ENCODE peak calls at places on chromosomes 12 and 14, in nine cellular contexts. S is upper lobe of right lung; W is effector memory CD4-positive, alpha-beta T cell; R is body of pancreas; Y is fibroblast of pulmonary artery; I is neuronal stem cell; G is CD8-positive, alpha-beta memory T cell; C is gastrocnemius medialis; T is AG04450. U is an unnamed sample.

GRCh38 chr14:49796025-49796424 is 28.1 kb downstream of the KLHDC2 start:
- DNase-seq in S (no peak), W (no peak), R (no peak), Y (no peak), I (no peak), G (no peak), C (no peak), T (no peak), U (no peak)

GRCh38 chr14:92473261-92473946 is 40.2 kb upstream of the RIN3 start:
- DNase-seq in S (no peak), W (no peak), R (no peak), Y (peak), I (no peak), G (no peak), C (peak), T (no peak), U (peak)

GRCh38 chr12:107404981-107405380 is 280.6 kb upstream of the PWP1 start:
- DNase-seq in S (no peak), W (no peak), R (no peak), Y (peak), I (no peak), G (no peak), C (no peak), T (no peak), U (no peak)

GRCh38 chr14:97219356-97220017 is 422.3 kb downstream of the VRK1 start:
- DNase-seq in S (no peak), W (no peak), R (no peak), Y (no peak), I (no peak), G (peak), C (no peak), T (no peak), U (no peak)

GRCh38 chr14:88248606-88249005 is 74.5 kb downstream of the KCNK10 start:
- DNase-seq in S (no peak), W (no peak), R (no peak), Y (peak), I (no peak), G (no peak), C (no peak), T (no peak), U (no peak)

GRCh38 chr14:29757188-29757680 is 170.4 kb downstream of the PRKD1 start:
- DNase-seq in S (no peak), W (no peak), R (no peak), Y (no peak), I (no peak), G (no peak), C (no peak), T (no peak), U (no peak)

GRCh38 chr12:39620664-39621658 is 1.4 kb upstream of the ABCD2 start:
- DNase-seq in S (no peak), W (no peak), R (no peak), Y (peak), I (no peak), G (peak), C (no peak), T (no peak), U (no peak)

GRCh38 chr12:66314278-66314677 is 12.0 kb downstream of the HELB start:
- DNase-seq in S (no peak), W (no peak), R (no peak), Y (no peak), I (no peak), G (no peak), C (no peak), T (no peak), U (no peak)

GRCh38 chr14:93789366-93790130 is 1.3 kb upstream of the PRIMA1 start:
- DNase-seq in S (no peak), W (no peak), R (no peak), Y (no peak), I (peak), G (no peak), C (no peak), T (no peak), U (no peak)

GRCh38 chr14:84976805-84977204 is 553.1 kb upstream of the FLRT2 start:
- DNase-seq in S (no peak), W (no peak), R (no peak), Y (no peak), I (no peak), G (no peak), C (no peak), T (no peak), U (no peak)

GRCh38 chr12:103583008-103583407 is 4.1 kb upstream of the STAB2 start:
- DNase-seq in S (no peak), W (no peak), R (no peak), Y (no peak), I (no peak), G (no peak), C (no peak), T (no peak), U (no peak)

GRCh38 chr12:103751600-103751999 is 89.4 kb downstream of the NT5DC3 start:
- DNase-seq in S (no peak), W (no peak), R (no peak), Y (peak), I (no peak), G (no peak), C (no peak), T (no peak), U (no peak)

GRCh38 chr12:11499802-11500201 is 104.4 kb upstream of the PRB2 start:
- DNase-seq in S (no peak), W (no peak), R (no peak), Y (no peak), I (no peak), G (no peak), C (no peak), T (no peak), U (no peak)

GRCh38 chr12:30985814-30986452 is 59.4 kb downstream of the TSPAN11 start:
- DNase-seq in S (peak), W (no peak), R (peak), Y (peak), I (peak), G (no peak), C (no peak), T (no peak), U (peak)

DNA sequence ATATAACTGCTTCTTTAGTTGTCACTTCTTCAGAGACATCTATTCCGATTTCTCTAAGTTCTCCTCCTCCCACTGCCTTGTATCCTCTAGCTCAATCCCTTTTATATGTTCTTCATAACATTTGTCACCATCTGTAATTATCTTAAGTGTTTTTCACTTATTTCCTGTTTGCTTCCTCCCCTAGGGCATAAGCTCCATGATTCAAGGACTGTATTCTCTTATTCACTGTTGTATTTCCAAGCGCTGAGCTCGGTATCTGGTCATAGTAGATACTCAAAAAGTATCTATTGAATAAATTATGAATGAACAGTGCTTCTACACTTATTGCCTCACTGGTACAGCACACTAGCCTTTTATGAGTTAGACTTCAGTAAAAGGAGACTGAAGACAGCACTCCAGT is 109.0 kb upstream of the TMPO start:
- DNase-seq in S (no peak), W (no peak), R (no peak), Y (no peak), I (no peak), G (no peak), C (no peak), T (no peak), U (no peak)
- H3K4me3 ChIP-seq in S (no peak), W (no peak), R (no peak), Y (no peak), I (no peak), G (no peak), C (no peak), T (no peak), U (no peak)

DNA sequence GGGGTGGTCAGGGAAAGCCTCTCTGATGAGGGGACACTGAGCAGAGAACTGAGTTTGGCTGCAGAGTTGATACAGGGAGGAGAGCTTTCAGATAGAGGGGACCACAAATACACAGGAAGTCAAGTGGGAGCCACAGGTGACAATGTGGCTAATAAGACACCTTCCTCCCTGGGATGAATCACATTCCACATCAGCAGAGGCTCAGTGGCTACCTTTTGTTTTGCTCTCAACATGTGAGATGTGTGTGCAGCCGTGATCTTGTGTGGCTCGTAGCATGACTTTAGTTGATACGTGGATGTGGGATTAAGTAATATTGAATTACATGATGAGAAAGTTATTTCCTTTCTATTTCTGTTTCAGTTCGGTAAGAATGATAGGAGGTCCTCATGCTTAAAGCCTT is 7.5 kb downstream of the CRADD start:
- DNase-seq in S (no peak), W (no peak), R (no peak), Y (peak), I (no peak), G (no peak), C (no peak), T (no peak), U (no peak)
- H3K4me3 ChIP-seq in S (no peak), W (no peak), R (no peak), Y (no peak), I (no peak), G (no peak), C (no peak), T (no peak), U (no peak)

GRCh38 chr14:34020014-34020413 is 69.1 kb upstream of the EGLN3 start:
- DNase-seq in S (no peak), W (no peak), R (no peak), Y (no peak), I (no peak), G (no peak), C (peak), T (no peak), U (no peak)

GRCh38 chr14:34014936-34015335 is 64.1 kb upstream of the EGLN3 start:
- DNase-seq in S (no peak), W (no peak), R (no peak), Y (no peak), I (no peak), G (no peak), C (no peak), T (no peak), U (no peak)

GRCh38 chr14:34018125-34018524 is 67.3 kb upstream of the EGLN3 start:
- DNase-seq in S (no peak), W (no peak), R (no peak), Y (no peak), I (no peak), G (peak), C (no peak), T (no peak), U (no peak)

GRCh38 chr14:34021096-34021495 is 70.2 kb upstream of the EGLN3 start:
- DNase-seq in S (no peak), W (no peak), R (no peak), Y (no peak), I (no peak), G (no peak), C (no peak), T (no peak), U (no peak)

GRCh38 chr14:34018564-34019244 is 67.8 kb upstream of the EGLN3 start:
- DNase-seq in S (no peak), W (no peak), R (no peak), Y (peak), I (no peak), G (peak), C (peak), T (no peak), U (no peak)
- H3K4me3 ChIP-seq in S (no peak), W (peak), R (no peak), Y (peak), I (no peak), G (peak), C (peak), T (no peak), U (no peak)

GRCh38 chr12:50598321-50598862 is 93.6 kb downstream of the DIP2B start:
- DNase-seq in S (no peak), W (no peak), R (no peak), Y (peak), I (no peak), G (no peak), C (no peak), T (no peak), U (peak)
- H3K4me3 ChIP-seq in S (no peak), W (no peak), R (no peak), Y (no peak), I (no peak), G (no peak), C (no peak), T (no peak), U (no peak)

GRCh38 chr12:26832817-26833691 is at the start of gene ITPR2:
- DNase-seq in S (peak), W (peak), R (peak), Y (peak), I (peak), G (peak), C (peak), T (no peak), U (peak)

GRCh38 chr12:26830783-26831601 is 2.0 kb downstream of the ITPR2 start:
- DNase-seq in S (no peak), W (no peak), R (peak), Y (no peak), I (no peak), G (no peak), C (no peak), T (no peak), U (peak)

GRCh38 chr12:26831959-26832816 is 806 bp downstream of the ITPR2 start:
- DNase-seq in S (peak), W (peak), R (peak), Y (peak), I (peak), G (peak), C (peak), T (no peak), U (peak)

GRCh38 chr12:26828315-26828714 is 4.7 kb downstream of the ITPR2 start:
- DNase-seq in S (no peak), W (no peak), R (no peak), Y (no peak), I (no peak), G (no peak), C (no peak), T (no peak), U (no peak)

DNA sequence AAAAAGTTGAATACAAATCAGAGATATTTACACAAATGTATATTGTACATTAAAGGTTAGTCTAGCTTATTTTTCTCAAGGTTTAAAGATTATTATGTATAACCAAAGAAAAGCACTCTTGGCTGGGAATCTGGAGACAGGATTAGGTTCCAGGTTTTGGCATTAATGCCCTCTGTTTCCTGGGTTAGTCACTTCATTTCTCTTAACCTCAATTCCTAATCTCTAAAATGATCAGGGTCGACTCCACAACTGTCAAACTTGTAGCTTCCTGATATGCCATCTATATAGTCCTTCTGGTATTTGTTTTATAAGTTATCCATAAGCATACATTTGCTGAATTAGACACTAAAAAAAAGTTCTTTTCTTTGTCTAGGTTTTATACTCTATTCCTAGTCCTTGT is 2.6 kb downstream of the ITPR2 start:
- DNase-seq in S (no peak), W (no peak), R (no peak), Y (no peak), I (no peak), G (no peak), C (no peak), T (no peak), U (no peak)
- H3K4me3 ChIP-seq in S (peak), W (no peak), R (no peak), Y (peak), I (no peak), G (no peak), C (no peak), T (no peak), U (no peak)

GRCh38 chr12:55715833-55716581 is at the start of gene BLOC1S1:
- DNase-seq in S (peak), W (peak), R (peak), Y (peak), I (peak), G (peak), C (peak), T (peak), U (peak)

GRCh38 chr12:55716582-55717396 is 943 bp downstream of the BLOC1S1 start:
- DNase-seq in S (no peak), W (no peak), R (no peak), Y (no peak), I (no peak), G (no peak), C (no peak), T (no peak), U (no peak)

GRCh38 chr12:55718020-55718419 is 2.2 kb upstream of the RDH5 start:
- DNase-seq in S (no peak), W (no peak), R (no peak), Y (no peak), I (no peak), G (no peak), C (no peak), T (no peak), U (no peak)

GRCh38 chr12:55718650-55719275 is 1.4 kb upstream of the RDH5 start:
- DNase-seq in S (no peak), W (no peak), R (no peak), Y (no peak), I (no peak), G (no peak), C (no peak), T (no peak), U (no peak)

DNA sequence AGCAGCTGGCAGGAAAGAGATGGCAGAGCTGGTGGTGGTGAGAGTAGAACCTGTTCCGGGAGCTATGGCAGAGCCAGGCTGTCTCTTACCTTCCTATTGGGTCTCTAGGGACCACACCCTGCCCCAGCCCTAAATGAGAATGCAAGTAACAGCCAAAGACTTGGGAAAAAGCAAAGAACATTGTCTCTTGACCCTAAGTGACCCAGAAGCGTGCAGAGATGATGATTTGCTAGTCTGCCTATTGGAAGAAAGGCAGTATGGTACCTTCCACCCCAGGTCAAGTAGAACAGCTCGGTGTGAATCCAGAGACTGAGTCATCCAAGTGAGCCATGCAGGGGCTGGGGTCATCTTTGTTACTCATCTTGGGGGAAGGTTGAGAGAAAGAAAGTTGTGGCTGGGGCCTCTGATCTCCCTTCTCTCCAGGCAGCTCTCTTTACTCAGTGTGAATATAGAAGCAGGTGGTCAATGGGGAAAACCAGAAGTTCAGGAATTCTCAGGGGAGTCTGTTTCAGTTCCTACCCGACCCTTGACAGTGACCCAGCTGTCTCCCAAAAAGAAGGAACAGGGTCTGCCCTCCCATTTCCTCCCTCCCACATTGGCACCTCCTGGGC is 1.7 kb downstream of the BLOC1S1 start:
- DNase-seq in S (no peak), W (no peak), R (no peak), Y (no peak), I (no peak), G (no peak), C (peak), T (no peak), U (peak)
- H3K4me3 ChIP-seq in S (peak), W (no peak), R (no peak), Y (peak), I (peak), G (no peak), C (no peak), T (peak), U (peak)

GRCh38 chr12:75000120-75000519 is 209.5 kb downstream of the KCNC2 start:
- DNase-seq in S (no peak), W (no peak), R (no peak), Y (no peak), I (no peak), G (no peak), C (no peak), T (no peak), U (no peak)
- H3K4me3 ChIP-seq in S (no peak), W (no peak), R (no peak), Y (no peak), I (no peak), G (no peak), C (no peak), T (no peak), U (no peak)

GRCh38 chr14:104580961-104581360 is 1.4 kb downstream of the C14orf180 start:
- DNase-seq in S (no peak), W (no peak), R (peak), Y (no peak), I (no peak), G (no peak), C (peak), T (no peak), U (peak)
- H3K4me3 ChIP-seq in S (no peak), W (no peak), R (no peak), Y (no peak), I (no peak), G (no peak), C (no peak), T (no peak), U (no peak)

DNA sequence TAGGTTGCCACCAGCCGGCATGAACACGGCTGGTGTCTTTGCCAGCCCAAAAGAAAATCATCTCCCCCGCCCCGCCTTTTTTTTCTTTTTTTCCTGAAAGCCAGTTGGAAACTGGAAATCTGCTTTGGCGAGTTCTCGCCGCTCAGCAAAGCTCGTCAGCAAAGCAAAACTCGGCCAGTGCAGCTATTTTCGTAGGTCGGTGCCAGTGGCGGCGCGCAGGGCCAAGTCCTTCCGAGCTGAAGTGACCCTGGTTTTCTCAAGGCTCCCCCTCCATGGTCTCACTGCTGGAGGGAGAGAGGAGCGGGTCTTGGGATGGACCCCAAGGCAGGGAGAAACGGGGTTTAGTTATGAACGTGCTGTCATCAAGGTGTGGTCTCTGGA is 248.4 kb upstream of the RTL1 start:
- DNase-seq in S (no peak), W (no peak), R (no peak), Y (no peak), I (no peak), G (no peak), C (no peak), T (no peak), U (no peak)
- H3K4me3 ChIP-seq in S (no peak), W (no peak), R (no peak), Y (no peak), I (no peak), G (no peak), C (no peak), T (no peak), U (no peak)

U was measured in adrenal gland.